ENCODE peak calls at places on chromosome 7, in four cellular contexts. I, T, Z and O are unnamed samples.
A peak's percentile ranks its signal among the peaks of the same experiment; 100 is the strongest.

GRCh38 chr7:27123477-27124053 is 7.0 kb downstream of the HOXA4 start:
- DNase-seq in I (no peak), Z (no peak), T (no peak), O (no peak)

GRCh38 chr7:138434458-138435093 is 25.5 kb upstream of the TRIM24 start:
- DNase-seq in Z (no peak), T (no peak), I (no peak), O (no peak)

GRCh38 chr7:143987513-143987912 is 12.6 kb upstream of the OR6B1 start:
- DNase-seq in T (no peak), Z (no peak), I (no peak), O (no peak)

GRCh38 chr7:74365320-74366022 is 76.3 kb downstream of the CLIP2 start:
- DNase-seq in I (peak; percentile 22), T (peak; percentile 86), Z (no peak), O (peak; percentile 22)

GRCh38 chr7:131346885-131347592 is 19.4 kb downstream of the MKLN1 start:
- DNase-seq in T (no peak), Z (no peak), I (no peak), O (no peak)

GRCh38 chr7:1674161-1675035 is 4.3 kb downstream of the ELFN1 start:
- DNase-seq in Z (no peak), T (no peak), I (no peak), O (no peak)

GRCh38 chr7:24700446-24701044 is 56.7 kb downstream of the GSDME start:
- DNase-seq in T (peak; percentile 13), Z (no peak), I (no peak), O (peak; percentile 13)

GRCh38 chr7:21300692-21301091 is 127.2 kb upstream of the SP4 start:
- DNase-seq in Z (peak; percentile 19), I (no peak), T (peak; percentile 5), O (no peak)

GRCh38 chr7:30445770-30446169 is 32.8 kb downstream of the NOD1 start:
- DNase-seq in I (peak; percentile 60), Z (peak; percentile 95), T (peak; percentile 77), O (peak; percentile 83)

GRCh38 chr7:157539521-157539920 is 202.7 kb downstream of the DNAJB6 start:
- DNase-seq in T (no peak), I (no peak), Z (no peak), O (no peak)

GRCh38 chr7:74275401-74275881 is 13.8 kb upstream of the CLIP2 start:
- DNase-seq in Z (peak; percentile 51), I (no peak), T (no peak), O (no peak)

GRCh38 chr7:26617066-26617465 is 247.3 kb downstream of the SKAP2 start:
- DNase-seq in Z (no peak), T (no peak), I (no peak), O (no peak)

GRCh38 chr7:116230191-116231005 is 20.1 kb downstream of the TES start:
- DNase-seq in I (no peak), Z (peak; percentile 10), T (no peak), O (no peak)

GRCh38 chr7:5266148-5267028 is 16.4 kb upstream of the SLC29A4 start:
- DNase-seq in T (no peak), Z (no peak), I (no peak), O (no peak)

GRCh38 chr7:122046402-122046801 is 97.6 kb downstream of the AASS start:
- DNase-seq in I (no peak), T (no peak), Z (no peak), O (no peak)

GRCh38 chr7:116772423-116772852 is 89.9 kb upstream of the CAPZA2 start:
- DNase-seq in I (no peak), T (peak; percentile 63), Z (no peak), O (peak; percentile 61)

GRCh38 chr7:2019693-2020511 is 212.8 kb downstream of the MAD1L1 start:
- DNase-seq in I (peak; percentile 50), T (peak; percentile 90), Z (peak; percentile 22), O (peak; percentile 91)

GRCh38 chr7:145848691-145849090 is 267.9 kb upstream of the CNTNAP2 start:
- DNase-seq in Z (no peak), T (peak; percentile 52), I (no peak), O (no peak)

GRCh38 chr7:26140380-26140779 is 11.6 kb upstream of the NFE2L3 start:
- DNase-seq in Z (no peak), T (no peak), I (no peak), O (no peak)

GRCh38 chr7:130740617-130741016 is 6.6 kb upstream of the KLF14 start:
- DNase-seq in T (no peak), I (no peak), Z (no peak), O (no peak)

GRCh38 chr7:117458977-117459583 is 20.7 kb upstream of the CFTR start:
- DNase-seq in T (peak; percentile 65), I (no peak), Z (peak; percentile 24), O (peak; percentile 20)

GRCh38 chr7:26216044-26216443 is 14.5 kb downstream of the CBX3 start:
- DNase-seq in Z (no peak), I (no peak), T (no peak), O (no peak)

GRCh38 chr7:140475747-140476333 is 3.5 kb downstream of the MKRN1 start:
- DNase-seq in Z (peak; percentile 44), I (peak; percentile 34), T (peak; percentile 65), O (peak; percentile 24)
- TF ChIP-seq CTCF in Z (peak; percentile 33), I (no peak), T (peak; percentile 50), O (peak; percentile 64)

DNA sequence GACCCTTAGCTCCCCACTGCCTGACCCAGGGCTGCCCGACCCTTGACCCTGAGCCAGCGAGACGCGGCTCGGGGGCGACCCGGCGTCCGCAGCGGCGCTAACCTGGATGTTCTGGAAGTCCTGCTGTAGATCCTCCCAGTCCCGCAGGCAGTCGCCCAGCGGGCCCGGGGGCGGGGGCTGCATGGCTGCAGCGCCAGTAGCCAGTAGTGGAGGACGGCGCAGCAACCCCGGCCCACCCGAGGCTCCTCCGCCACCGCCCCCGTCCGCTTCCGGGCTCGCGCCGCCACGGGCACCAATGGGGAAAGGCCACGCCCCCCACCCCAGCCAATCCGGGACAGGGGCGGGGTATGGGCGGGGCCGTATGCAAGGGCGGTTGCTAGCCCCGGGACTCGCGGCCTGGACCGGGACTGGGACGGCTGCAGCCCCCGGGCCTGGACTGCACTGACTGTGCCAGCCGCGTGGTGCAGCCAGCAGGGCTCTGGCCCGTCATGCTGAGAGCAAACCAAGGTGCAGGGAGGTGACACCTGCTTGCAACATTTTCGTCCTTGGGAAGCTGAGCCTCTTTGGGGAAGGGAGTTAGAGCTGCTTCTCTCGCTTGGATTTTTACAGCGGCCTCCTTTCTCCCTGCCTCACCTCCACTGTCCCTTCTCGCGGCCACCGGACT is at the start of gene TMEM120A:
- DNase-seq in T (peak; percentile 95), Z (peak; percentile 92), I (peak; percentile 94), O (peak; percentile 89)
- TF ChIP-seq CTCF in T (peak; percentile 37), Z (no peak), I (no peak), O (peak; percentile 17)

DNA sequence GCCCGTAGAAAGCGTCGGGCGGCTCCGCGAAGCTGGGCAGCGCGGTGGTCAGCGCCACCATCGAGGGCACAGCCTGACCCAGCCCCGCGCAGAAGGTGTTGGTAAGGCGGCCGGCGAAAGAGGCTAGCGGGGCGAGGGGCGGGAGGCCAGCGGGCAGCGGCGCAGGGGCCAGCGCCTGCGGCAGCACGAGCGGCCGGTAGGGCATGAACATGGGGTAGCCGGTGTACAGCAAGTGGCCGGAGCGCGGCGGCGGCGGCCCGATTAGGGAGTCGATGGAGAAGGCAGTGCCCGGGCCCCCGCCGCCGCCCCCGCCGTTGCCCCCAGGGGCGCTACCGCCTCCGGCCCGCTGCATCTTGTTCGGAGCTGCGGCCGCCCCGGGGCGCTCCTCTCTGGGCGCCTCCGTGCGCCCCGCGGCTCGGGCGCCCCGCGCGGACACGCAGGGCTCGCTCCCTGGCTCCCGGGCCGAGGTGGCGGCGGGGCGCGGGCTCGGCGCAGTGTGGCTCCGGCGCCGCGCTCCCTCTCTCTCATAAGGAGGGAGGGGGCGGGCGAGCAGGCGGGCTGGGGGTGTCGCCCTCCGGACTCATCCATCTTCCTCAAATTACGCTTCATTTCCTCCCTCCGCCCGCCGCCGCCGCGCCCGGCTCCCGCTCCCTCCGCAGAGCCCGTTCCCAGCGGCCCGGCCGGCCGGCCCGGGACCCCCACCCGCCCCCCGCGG is at the start of gene GBX1:
- DNase-seq in I (no peak), Z (no peak), T (no peak), O (no peak)
- TF ChIP-seq CTCF in I (no peak), Z (no peak), T (no peak), O (no peak)

GRCh38 chr7:12686234-12686893 is 1.1 kb upstream of the ARL4A start:
- DNase-seq in I (peak; percentile 91), T (peak; percentile 90), Z (peak; percentile 96), O (peak; percentile 91)

GRCh38 chr7:12684186-12684585 is 3.2 kb upstream of the ARL4A start:
- DNase-seq in T (no peak), I (no peak), Z (no peak), O (no peak)

GRCh38 chr7:12685550-12685949 is 1.9 kb upstream of the ARL4A start:
- DNase-seq in T (peak; percentile 69), Z (peak; percentile 35), I (peak; percentile 49), O (peak; percentile 64)

GRCh38 chr7:12684733-12685132 is 2.7 kb upstream of the ARL4A start:
- DNase-seq in Z (peak; percentile 52), T (no peak), I (no peak), O (no peak)

DNA sequence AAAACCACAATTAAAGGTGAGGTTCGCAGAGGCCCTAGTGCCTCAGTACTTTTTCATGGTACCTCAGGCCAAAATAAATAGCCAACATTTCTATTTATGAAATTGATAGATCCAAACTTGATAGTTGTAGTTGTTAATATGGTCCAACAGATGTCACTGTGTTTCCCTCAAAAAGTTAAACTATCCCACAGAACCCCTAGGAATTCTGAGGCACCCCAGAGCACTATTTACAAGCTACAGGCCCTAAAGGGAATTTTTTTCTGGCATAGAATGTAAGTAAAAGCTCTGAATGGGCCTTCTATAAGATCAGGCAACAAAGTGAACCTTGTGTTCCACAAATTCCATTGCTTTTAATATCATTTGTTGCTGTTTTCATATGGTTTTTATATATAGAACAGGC is 3.8 kb upstream of the ARL4A start:
- DNase-seq in I (no peak), Z (no peak), T (peak; percentile 58), O (peak; percentile 27)
- TF ChIP-seq CTCF in I (no peak), Z (no peak), T (peak; percentile 50), O (peak; percentile 53)

DNA sequence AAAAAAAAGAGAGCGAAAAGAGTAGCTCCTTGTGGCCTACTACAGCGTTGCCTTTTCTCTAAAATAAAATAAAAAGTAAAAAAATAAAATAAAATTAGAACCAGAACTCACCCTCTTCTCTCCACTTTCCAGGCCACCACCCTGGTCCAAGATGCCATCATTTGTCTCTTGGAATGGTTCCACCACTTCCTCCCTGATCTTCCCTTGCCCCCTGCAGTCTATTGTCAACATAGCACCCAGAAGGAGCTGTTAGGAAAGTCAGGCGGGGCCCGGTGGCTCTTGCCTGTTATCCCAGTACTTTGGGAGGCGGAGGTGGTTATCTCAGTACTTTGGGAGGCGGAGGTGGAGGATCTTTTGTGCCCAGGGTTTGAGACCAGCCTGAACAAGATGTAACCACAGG is 7.6 kb upstream of the GRID2IP start:
- DNase-seq in Z (peak; percentile 47), T (peak; percentile 55), I (no peak), O (peak; percentile 54)
- TF ChIP-seq CTCF in Z (peak; percentile 47), T (peak; percentile 59), I (no peak), O (peak; percentile 49)